ENCODE peak calls at places on chromosomes 4 and X, in nine cellular contexts. B is nephron progenitor cell; W is NCI-H2171 treated with DMSO at 0.1 percent for 48 hours; O is cardiac muscle cell; Z is amygdala; E is head of caudate nucleus; D is NCI-H2029 treated with DMSO at 0.1 percent for 48 hours; L is activated CD8-positive, alpha-beta memory T cell treated with anti-CD3 and anti-CD28 coated beads for 4 hours; M is activated T-cell treated with anti-CD3 and anti-CD28 coated beads, Interleukin-2, amount 50 U/mL, for 72 hours. C is an unnamed sample.
A peak's percentile ranks its signal among the peaks of the same experiment; 100 is the strongest.

GRCh38 chr4:169800541-169800940 is 42.8 kb upstream of the HPF1 start:
- DNase-seq in B (no peak), W (no peak), L (no peak), O (no peak), D (no peak), Z (no peak), M (no peak), E (no peak), C (no peak)

GRCh38 chrX:131083510-131084142 is 25.5 kb downstream of the ARHGAP36 start:
- DNase-seq in O (no peak), D (no peak), L (no peak), M (no peak), B (peak; percentile 30), W (no peak), E (no peak), Z (no peak), C (no peak)

GRCh38 chr4:17781831-17782287 is 438 bp upstream of the FAM184B start:
- DNase-seq in W (no peak), L (no peak), B (no peak), D (no peak), O (no peak), M (no peak), Z (no peak), E (peak; percentile 19), C (peak; percentile 46)

GRCh38 chr4:158282252-158282651 is 72.0 kb downstream of the TMEM144 start:
- DNase-seq in L (no peak), O (peak; percentile 15), W (no peak), B (no peak), Z (no peak), E (no peak), M (no peak), D (no peak), C (peak; percentile 4)

GRCh38 chr4:137124278-137124932 is 407.9 kb downstream of the PCDH18 start:
- DNase-seq in O (peak; percentile 82), W (peak; percentile 73), L (no peak), B (no peak), E (no peak), M (no peak), D (peak; percentile 94), Z (no peak), C (peak; percentile 77)

GRCh38 chr4:127788517-127788916 is 6.4 kb downstream of the HSPA4L start:
- DNase-seq in B (no peak), O (peak; percentile 3), L (no peak), E (no peak), Z (no peak), M (no peak), W (no peak), D (no peak), C (peak; percentile 31)

GRCh38 chr4:48410812-48411211 is 69.5 kb downstream of the SLAIN2 start:
- DNase-seq in W (no peak), M (no peak), E (no peak), Z (no peak), D (no peak), O (no peak), L (no peak), B (no peak), C (no peak)

GRCh38 chrX:53288173-53288572 is 6.8 kb upstream of the IQSEC2 start:
- DNase-seq in Z (peak; percentile 34), W (peak; percentile 4), B (peak; percentile 67), O (peak; percentile 51), M (no peak), L (no peak), D (no peak), E (peak; percentile 56), C (peak; percentile 91)